ENCODE peak calls at places on chromosomes 6 and 20, in five cellular contexts. V is neural progenitor cell, N is mammary epithelial cell, J is A549, Q is HCT116. O is an unnamed sample.

GRCh38 chr20:31918471-31919105 is 33.3 kb downstream of the PDRG1 start:
- DNase-seq in N (no peak), Q (no peak), V (no peak), J (no peak), O (no peak)

GRCh38 chr6:44073612-44074382 is 53.5 kb downstream of the MRPL14 start:
- DNase-seq in V (no peak), Q (no peak), J (no peak), N (no peak), O (no peak)

GRCh38 chr6:90149280-90149679 is 147.4 kb downstream of the BACH2 start:
- DNase-seq in Q (no peak), V (no peak), N (peak; percentile 31), J (no peak), O (no peak)

GRCh38 chr6:25035451-25036435 is 100.0 kb upstream of the RIPOR2 start:
- DNase-seq in J (no peak), N (no peak), Q (no peak), V (no peak), O (no peak)

GRCh38 chr6:41055149-41055548 is 2.1 kb downstream of the APOBEC2 start:
- DNase-seq in Q (no peak), N (no peak), J (no peak), V (no peak), O (no peak)

GRCh38 chr20:58716476-58717277 is 24.1 kb downstream of the NPEPL1 start:
- DNase-seq in Q (no peak), V (peak; percentile 70), J (no peak), N (no peak), O (no peak)

GRCh38 chr20:16749573-16749972 is 1.4 kb downstream of the OTOR start:
- DNase-seq in Q (no peak), V (peak; percentile 50), J (no peak), N (no peak), O (no peak)

GRCh38 chr6:141252828-141253608 is 879.7 kb upstream of the GJE1 start:
- DNase-seq in V (no peak), J (no peak), Q (no peak), N (no peak), O (peak; percentile 14)

GRCh38 chr6:170134077-170135040 is 156.5 kb downstream of the DLL1 start:
- DNase-seq in J (no peak), V (peak; percentile 64), Q (no peak), N (no peak), O (no peak)

GRCh38 chr20:32017711-32018251 is 7.5 kb downstream of the CCM2L start:
- DNase-seq in J (peak; percentile 53), N (peak; percentile 28), V (peak; percentile 93), Q (peak; percentile 79), O (no peak)

GRCh38 chr6:41040101-41040910 is 1.3 kb upstream of the UNC5CL start:
- DNase-seq in Q (no peak), V (no peak), J (peak; percentile 84), N (peak; percentile 62), O (no peak)

GRCh38 chr20:1569417-1569861 is 11.9 kb upstream of the SIRPD start:
- DNase-seq in N (peak; percentile 96), V (no peak), J (peak; percentile 77), Q (peak; percentile 64), O (peak; percentile 61)

GRCh38 chr6:138844203-138844602 is 48.3 kb downstream of the ECT2L start:
- DNase-seq in J (no peak), V (peak; percentile 70), N (no peak), Q (no peak), O (no peak)

GRCh38 chr6:83702077-83702476 is 6.8 kb downstream of the SNAP91 start:
- DNase-seq in V (no peak), N (no peak), Q (no peak), J (no peak), O (no peak)

GRCh38 chr6:97198181-97198580 is 84.8 kb downstream of the MMS22L start:
- DNase-seq in V (no peak), N (no peak), Q (no peak), J (no peak), O (no peak)

GRCh38 chr6:298233-299049 is 6.2 kb downstream of the DUSP22 start:
- DNase-seq in Q (no peak), J (no peak), N (no peak), V (no peak), O (peak; percentile 40)
- H3K4me2 ChIP-seq in Q (no peak overlapping the region), J (no peak overlapping the region), N (no peak overlapping the region), V (no peak overlapping the region), O (peak overlapping the region; percentile 26)

DNA sequence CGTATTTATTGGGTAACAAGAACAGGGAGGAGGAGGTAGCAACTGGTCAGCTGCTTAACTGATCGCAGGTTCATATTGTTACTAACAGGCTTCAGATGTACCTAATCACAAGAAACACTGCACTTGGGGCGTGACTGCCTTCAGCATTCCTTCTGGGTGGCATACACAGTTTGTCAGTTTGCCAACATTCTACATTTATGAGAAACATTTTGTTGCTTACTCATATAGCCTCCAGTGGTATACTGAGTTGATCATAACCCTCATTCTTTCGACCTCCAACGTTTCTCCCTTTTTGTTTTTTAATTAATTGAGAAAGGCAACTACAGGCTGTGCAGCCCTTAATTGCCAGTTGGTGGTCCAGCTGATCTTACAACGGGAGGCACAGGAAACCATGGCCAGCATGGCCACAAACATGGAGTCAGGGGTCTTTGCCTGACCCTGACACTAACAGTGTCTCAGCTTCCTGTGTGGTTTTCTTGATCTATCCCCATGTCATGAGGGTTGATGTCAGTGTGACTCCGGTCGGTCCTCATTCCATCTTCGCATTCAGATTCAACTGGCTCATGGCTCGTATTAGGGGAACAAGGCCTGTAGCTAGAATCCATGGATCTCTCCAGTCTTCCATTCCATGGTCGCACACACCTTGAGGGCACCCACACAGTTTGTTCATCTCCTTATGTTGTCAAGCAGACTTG is 9.4 kb downstream of the EPB41L2 start:
- DNase-seq in N (peak; percentile 89), J (peak; percentile 56), Q (no peak), V (no peak), O (no peak)
- H3K4me2 ChIP-seq in N (peak overlapping the region; percentile 38), J (no peak overlapping the region), Q (no peak overlapping the region), V (no peak overlapping the region), O (no peak overlapping the region)

GRCh38 chr20:61296629-61297019 is 44.6 kb downstream of the CDH4 start:
- DNase-seq in V (no peak), J (no peak), N (no peak), Q (no peak), O (no peak)
- H3K4me2 ChIP-seq in V (no peak overlapping the region), J (no peak overlapping the region), N (no peak overlapping the region), Q (no peak overlapping the region), O (no peak overlapping the region)

DNA sequence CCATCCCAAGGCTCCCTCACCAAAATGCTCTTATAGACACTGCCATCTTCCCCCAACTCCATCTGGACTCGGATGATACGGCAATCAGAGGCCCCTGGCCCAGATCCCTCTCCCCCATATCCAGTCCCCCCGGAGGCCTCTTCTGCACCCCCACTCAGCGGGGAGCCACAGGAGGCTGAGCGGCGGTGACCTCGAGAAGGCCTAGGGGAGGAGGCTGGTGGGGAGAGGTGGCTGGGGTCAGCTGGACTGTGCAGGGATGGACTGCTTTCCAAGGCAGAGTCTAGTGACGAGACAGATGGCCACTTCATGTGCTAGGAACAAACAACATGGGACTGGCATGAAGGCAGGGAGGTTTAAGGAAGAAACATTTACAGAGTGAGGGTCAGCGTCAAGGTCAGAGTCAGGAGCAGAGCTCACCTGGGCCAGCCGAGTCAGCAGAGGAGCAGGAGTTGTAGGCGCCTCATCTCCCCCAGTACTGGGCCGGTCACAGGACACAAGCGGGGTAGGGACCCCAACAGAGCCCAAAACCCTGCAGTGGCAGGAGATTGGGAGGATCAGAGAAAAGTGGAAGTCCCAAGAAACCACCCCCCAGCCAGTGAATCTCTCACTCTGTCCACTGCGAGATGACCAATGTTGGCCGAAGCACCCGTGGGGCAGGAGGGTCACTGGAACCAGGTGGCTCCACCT is 3.7 kb downstream of the PFDN6 start:
- DNase-seq in V (no peak), Q (no peak), N (no peak), J (no peak), O (no peak)
- H3K4me2 ChIP-seq in V (no peak overlapping the region), Q (no peak overlapping the region), N (no peak overlapping the region), J (no peak overlapping the region), O (no peak overlapping the region)

GRCh38 chr20:20712004-20712473 is 405 bp downstream of the RALGAPA2 start:
- DNase-seq in Q (no peak), V (peak; percentile 50), J (no peak), N (no peak), O (peak; percentile 18)

GRCh38 chr20:20710847-20711315 is 1.6 kb downstream of the RALGAPA2 start:
- DNase-seq in V (no peak), N (peak; percentile 52), J (no peak), Q (no peak), O (peak; percentile 34)

GRCh38 chr20:20710443-20710842 is 2.0 kb downstream of the RALGAPA2 start:
- DNase-seq in J (no peak), N (no peak), Q (no peak), V (no peak), O (no peak)

GRCh38 chr20:20711413-20711812 is 1.0 kb downstream of the RALGAPA2 start:
- DNase-seq in N (peak; percentile 8), Q (no peak), V (no peak), J (no peak), O (peak; percentile 21)

DNA sequence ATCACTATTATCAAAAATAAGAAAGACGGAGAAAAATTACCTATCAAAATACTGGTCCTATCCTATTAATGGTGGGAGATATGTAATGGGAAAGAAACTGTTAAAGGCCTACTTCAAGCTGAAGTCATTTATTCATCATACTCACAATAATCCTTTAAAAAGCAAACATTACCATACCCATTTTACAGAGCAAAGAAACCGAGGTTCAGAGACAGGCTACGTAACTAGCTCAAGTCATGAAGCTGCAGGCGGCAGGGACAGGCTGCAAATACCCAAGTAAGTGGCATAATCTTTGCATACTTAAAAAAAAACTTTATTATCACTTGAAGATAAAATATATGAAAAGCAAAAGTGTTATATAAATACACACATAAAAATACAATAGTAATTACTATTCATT is 2.6 kb downstream of the RALGAPA2 start:
- DNase-seq in N (no peak), Q (no peak), V (no peak), J (no peak), O (peak; percentile 55)
- H3K4me2 ChIP-seq in N (no peak overlapping the region), Q (no peak overlapping the region), V (no peak overlapping the region), J (no peak overlapping the region), O (peak overlapping the region; percentile 94)

DNA sequence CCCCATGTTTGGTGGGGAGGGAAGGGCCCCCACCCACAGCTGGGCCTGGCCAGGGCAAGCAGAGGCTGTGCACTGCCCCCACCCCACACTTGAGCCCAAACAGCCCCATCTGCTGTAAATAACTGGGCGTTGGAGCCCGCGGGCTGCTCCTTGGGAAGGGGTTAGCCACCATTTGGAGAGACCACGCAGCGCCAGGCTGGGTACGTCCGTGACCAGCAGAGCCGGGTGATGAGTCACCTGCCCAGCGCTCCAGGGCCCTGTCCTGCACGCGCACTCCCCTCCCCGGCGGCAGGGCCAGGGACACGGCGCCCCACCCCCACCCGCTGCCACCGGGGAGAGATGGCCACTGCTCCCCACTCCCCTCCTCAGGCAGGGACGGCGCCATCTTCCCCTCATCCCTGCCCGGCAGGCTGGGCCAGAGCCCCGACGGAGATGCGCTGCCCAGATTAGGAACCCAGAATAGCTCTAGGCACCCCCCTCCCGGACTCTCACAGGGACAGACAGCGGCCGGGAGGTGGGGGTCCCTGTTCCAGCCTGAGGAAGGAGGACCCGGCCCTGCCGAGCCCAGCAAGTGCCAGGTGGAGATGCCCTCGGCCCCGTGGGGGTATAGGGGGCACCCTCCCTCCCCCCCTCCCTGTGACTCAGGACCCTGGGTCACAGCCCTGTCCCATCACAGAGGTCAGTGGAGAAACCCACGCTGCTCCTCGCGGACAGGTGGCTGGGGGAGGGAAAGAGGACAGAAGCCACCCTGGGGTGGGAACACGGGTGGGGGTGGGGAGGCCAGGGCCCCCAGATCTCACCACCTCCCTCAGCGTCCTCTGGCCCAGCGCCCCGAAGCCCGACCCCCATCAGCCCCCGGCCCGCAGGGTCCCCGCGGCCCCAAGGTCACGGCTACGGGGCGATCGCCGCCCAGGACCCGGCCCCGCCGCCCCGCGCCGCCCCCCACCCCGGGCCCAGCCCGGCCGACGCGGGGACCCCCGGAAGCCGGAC is 642 bp downstream of the EEF1A2 start:
- DNase-seq in Q (no peak), J (peak; percentile 62), N (peak; percentile 29), V (no peak), O (no peak)
- H3K4me2 ChIP-seq in Q (peak overlapping the region; percentile 95), J (peak overlapping the region; percentile 100), N (peak overlapping the region; percentile 35), V (peak overlapping the region; percentile 82), O (no peak overlapping the region)